ENCODE peak calls at places on chromosomes 4 and X, in ten cellular contexts. L, R, A, F, S, J, C, B, N and O are unnamed samples.

GRCh38 chr4:128379860-128380259 is 92.2 kb upstream of the PGRMC2 start:
- DNase-seq in L (no peak), R (peak), A (peak), F (peak), S (peak), J (no peak), C (no peak), B (peak), N (no peak), O (no peak)

GRCh38 chr4:87521757-87522374 is 7.3 kb downstream of the SPARCL1 start:
- DNase-seq in L (no peak), R (no peak), A (no peak), F (peak), S (peak), J (no peak), C (peak), B (no peak), N (no peak), O (no peak)

GRCh38 chr4:4805805-4806345 is 53.6 kb upstream of the MSX1 start:
- DNase-seq in L (no peak), R (no peak), A (no peak), F (no peak), S (no peak), J (no peak), C (no peak), B (no peak), N (no peak), O (no peak)

GRCh38 chr4:78565971-78566372 is 14.4 kb downstream of the ANXA3 start:
- DNase-seq in L (no peak), R (no peak), A (no peak), F (peak), S (no peak), J (no peak), C (no peak), B (no peak), N (no peak), O (no peak)

GRCh38 chr4:137794779-137795178 is 262.5 kb upstream of the PCDH18 start:
- DNase-seq in L (no peak), R (no peak), A (no peak), F (peak), S (no peak), J (no peak), C (peak), B (no peak), N (no peak), O (no peak)

GRCh38 chr4:30208731-30209435 is 511.3 kb upstream of the PCDH7 start:
- DNase-seq in L (no peak), R (no peak), A (no peak), F (peak), S (no peak), J (no peak), C (no peak), B (no peak), N (peak), O (no peak)

GRCh38 chrX:139559383-139560042 is 29.0 kb downstream of the F9 start:
- DNase-seq in L (peak), R (peak), A (peak), F (peak), S (peak), J (peak), C (peak), B (peak), N (peak), O (peak)

GRCh38 chr4:69147334-69147733 is 51.1 kb downstream of the UGT2B7 start:
- DNase-seq in L (no peak), R (no peak), A (no peak), F (no peak), S (no peak), J (no peak), C (no peak), B (no peak), N (no peak), O (no peak)

GRCh38 chr4:26839534-26839951 is 21.1 kb upstream of the STIM2 start:
- DNase-seq in L (no peak), R (peak), A (no peak), F (peak), S (no peak), J (no peak), C (peak), B (no peak), N (peak), O (no peak)

GRCh38 chrX:38335382-38335781 is 8.1 kb upstream of the RPGR start:
- DNase-seq in L (no peak), R (no peak), A (no peak), F (no peak), S (no peak), J (no peak), C (peak), B (no peak), N (no peak), O (no peak)

GRCh38 chr4:123741906-123742305 is 345.3 kb downstream of the SPRY1 start:
- DNase-seq in L (no peak), R (no peak), A (peak), F (no peak), S (no peak), J (no peak), C (no peak), B (no peak), N (no peak), O (no peak)

GRCh38 chr4:174663254-174663653 is 141.0 kb upstream of the HPGD start:
- DNase-seq in L (no peak), R (no peak), A (no peak), F (peak), S (no peak), J (no peak), C (no peak), B (no peak), N (no peak), O (no peak)

GRCh38 chr4:109701566-109702399 is 1.5 kb downstream of the CASP6 start:
- DNase-seq in L (no peak), R (no peak), A (peak), F (peak), S (peak), J (no peak), C (no peak), B (peak), N (no peak), O (peak)

GRCh38 chr4:167550021-167550420 is 315.7 kb upstream of the SPOCK3 start:
- DNase-seq in L (no peak), R (no peak), A (no peak), F (no peak), S (no peak), J (no peak), C (no peak), B (no peak), N (no peak), O (no peak)

GRCh38 chr4:153170407-153170806 is 33.8 kb upstream of the TRIM2 start:
- DNase-seq in L (no peak), R (no peak), A (no peak), F (no peak), S (no peak), J (no peak), C (no peak), B (no peak), N (no peak), O (no peak)

GRCh38 chrX:2848806-2849420 is 20.2 kb downstream of the GYG2 start:
- DNase-seq in L (no peak), R (no peak), A (no peak), F (no peak), S (no peak), J (no peak), C (no peak), B (no peak), N (peak), O (no peak)

GRCh38 chr4:185592438-185592837 is 57.1 kb upstream of the PDLIM3 start:
- DNase-seq in L (no peak), R (no peak), A (no peak), F (no peak), S (no peak), J (no peak), C (no peak), B (no peak), N (no peak), O (no peak)

GRCh38 chr4:136651932-136652331 is 880.4 kb downstream of the PCDH18 start:
- DNase-seq in L (no peak), R (no peak), A (no peak), F (no peak), S (no peak), J (no peak), C (no peak), B (no peak), N (no peak), O (no peak)

GRCh38 chrX:103183912-103184311 is 31.0 kb upstream of the BEX4 start:
- DNase-seq in L (no peak), R (no peak), A (no peak), F (no peak), S (no peak), J (no peak), C (no peak), B (no peak), N (no peak), O (no peak)

GRCh38 chr4:8897768-8898167 is 26.1 kb upstream of the HMX1 start:
- DNase-seq in L (no peak), R (no peak), A (no peak), F (peak), S (no peak), J (no peak), C (no peak), B (no peak), N (no peak), O (no peak)

GRCh38 chrX:49001521-49002090 is 458 bp downstream of the GRIPAP1 start:
- DNase-seq in L (no peak), R (no peak), A (peak), F (peak), S (peak), J (peak), C (peak), B (peak), N (no peak), O (peak)

GRCh38 chr4:116055857-116056827 is 942.7 kb upstream of the NDST4 start:
- DNase-seq in L (no peak), R (no peak), A (peak), F (peak), S (peak), J (no peak), C (peak), B (no peak), N (no peak), O (no peak)

GRCh38 chrX:38726596-38726995 is 74.7 kb upstream of the MID1IP1 start:
- DNase-seq in L (no peak), R (no peak), A (no peak), F (peak), S (no peak), J (no peak), C (no peak), B (no peak), N (no peak), O (no peak)

GRCh38 chr4:76960014-76960413 is 10.5 kb downstream of the SEPTIN11 start:
- DNase-seq in L (no peak), R (no peak), A (no peak), F (no peak), S (peak), J (no peak), C (no peak), B (no peak), N (no peak), O (no peak)

GRCh38 chr4:7564242-7564641 is 129.5 kb upstream of the PSAPL1 start:
- DNase-seq in L (no peak), R (no peak), A (no peak), F (no peak), S (no peak), J (no peak), C (no peak), B (no peak), N (no peak), O (no peak)

GRCh38 chr4:3766207-3766790 is at the start of gene ADRA2C:
- DNase-seq in L (peak), R (peak), A (no peak), F (peak), S (peak), J (no peak), C (no peak), B (peak), N (no peak), O (no peak)

GRCh38 chr4:10965196-10965595 is 280.6 kb upstream of the CLNK start:
- DNase-seq in L (no peak), R (no peak), A (no peak), F (no peak), S (no peak), J (no peak), C (peak), B (no peak), N (no peak), O (no peak)

GRCh38 chr4:89365375-89366170 is 58.0 kb upstream of the GPRIN3 start:
- DNase-seq in L (no peak), R (no peak), A (no peak), F (peak), S (no peak), J (no peak), C (no peak), B (no peak), N (no peak), O (no peak)

GRCh38 chrX:130086414-130087207 is 23.7 kb downstream of the ELF4 start:
- DNase-seq in L (no peak), R (no peak), A (peak), F (no peak), S (no peak), J (peak), C (no peak), B (no peak), N (no peak), O (no peak)

GRCh38 chr4:16627999-16628398 is 270.4 kb downstream of the LDB2 start:
- DNase-seq in L (no peak), R (no peak), A (no peak), F (peak), S (no peak), J (no peak), C (no peak), B (no peak), N (peak), O (no peak)

GRCh38 chr4:150209140-150209829 is 131.0 kb downstream of the DCLK2 start:
- DNase-seq in L (peak), R (peak), A (peak), F (peak), S (peak), J (peak), C (no peak), B (peak), N (peak), O (peak)

GRCh38 chrX:150688911-150689451 is 4.2 kb upstream of the MTMR1 start:
- DNase-seq in L (no peak), R (no peak), A (no peak), F (peak), S (no peak), J (no peak), C (no peak), B (peak), N (peak), O (no peak)

GRCh38 chr4:48175806-48176205 is 41.8 kb upstream of the TXK start:
- DNase-seq in L (no peak), R (no peak), A (no peak), F (peak), S (no peak), J (no peak), C (no peak), B (no peak), N (no peak), O (no peak)

GRCh38 chr4:138816883-138817282 is 198.7 kb upstream of the NOCT start:
- DNase-seq in L (no peak), R (no peak), A (no peak), F (no peak), S (no peak), J (no peak), C (no peak), B (peak), N (no peak), O (no peak)